ENCODE peak calls at places on chromosomes 4 and X, in eight cellular contexts. I is PC-3; M is epithelial cell of esophagus; F is AG08395; S is NCI-H524 treated with DMSO at 0.1 percent for 48 hours; K is activated CD4-positive, CD25-positive, alpha-beta regulatory T cell; U is T-cell; Q is HL-60. B is an unnamed sample.

GRCh38 chr4:13711233-13711775 is 83.8 kb upstream of the BOD1L1 start:
- DNase-seq in I (no peak), M (no peak), F (no peak), S (peak), K (no peak), U (no peak), Q (no peak), B (no peak)

GRCh38 chrX:65871671-65872311 is 168.1 kb downstream of the VSIG4 start:
- DNase-seq in I (peak), M (peak), F (no peak), S (no peak), K (no peak), U (no peak), Q (peak), B (no peak)

GRCh38 chr4:110475881-110476818 is at the start of gene ENPEP:
- DNase-seq in I (no peak), M (peak), F (no peak), S (no peak), K (no peak), U (no peak), Q (no peak), B (no peak)

GRCh38 chrX:71107762-71108360 is 1.3 kb upstream of the CXorf65 start:
- DNase-seq in I (no peak), M (no peak), F (no peak), S (no peak), K (no peak), U (peak), Q (peak), B (no peak)

GRCh38 chr4:158376441-158376840 is 145.2 kb upstream of the RXFP1 start:
- DNase-seq in I (no peak), M (peak), F (no peak), S (no peak), K (no peak), U (no peak), Q (no peak), B (no peak)

GRCh38 chrX:78595901-78596502 is 63.1 kb downstream of the RTL3 start:
- DNase-seq in I (peak), M (no peak), F (no peak), S (no peak), K (no peak), U (no peak), Q (no peak), B (no peak)

GRCh38 chrX:151984328-151984727 is 9.9 kb upstream of the GABRE start:
- DNase-seq in I (peak), M (peak), F (peak), S (no peak), K (no peak), U (no peak), Q (no peak), B (no peak)

GRCh38 chr4:148893095-148893494 is 450.9 kb upstream of the NR3C2 start:
- DNase-seq in I (no peak), M (no peak), F (no peak), S (no peak), K (no peak), U (no peak), Q (no peak), B (no peak)

GRCh38 chr4:168569066-168569908 is 72.4 kb downstream of the PALLD start:
- DNase-seq in I (no peak), M (peak), F (peak), S (peak), K (no peak), U (no peak), Q (no peak), B (no peak)

GRCh38 chrX:104137496-104137895 is 19.3 kb downstream of the SLC25A53 start:
- DNase-seq in I (peak), M (no peak), F (peak), S (peak), K (no peak), U (no peak), Q (no peak), B (no peak)

GRCh38 chrX:107706309-107706708 is 69.3 kb downstream of the TSC22D3 start:
- DNase-seq in I (no peak), M (no peak), F (no peak), S (no peak), K (no peak), U (no peak), Q (no peak), B (no peak)

GRCh38 chr4:87092389-87093141 is 127.9 kb downstream of the KLHL8 start:
- DNase-seq in I (peak), M (peak), F (peak), S (no peak), K (no peak), U (no peak), Q (peak), B (peak)